ENCODE peak calls at places on chromosomes 3 and 15, in five cellular contexts. One of them, this sample, is unnamed.

GRCh38 chr15:98838387-98839259 is 169.0 kb downstream of the PGPEP1L start:
- DNase-seq in type B pancreatic cell: no peak
- DNase-seq in cardiac muscle cell: no peak
- DNase-seq in dorsolateral prefrontal cortex: no peak
- DNase-seq in PC-3: no peak
- DNase-seq in this sample: no peak

GRCh38 chr15:98900382-98900781 is 107.2 kb downstream of the PGPEP1L start:
- DNase-seq in type B pancreatic cell: no peak
- DNase-seq in cardiac muscle cell: peak
- DNase-seq in dorsolateral prefrontal cortex: no peak
- DNase-seq in PC-3: no peak
- DNase-seq in this sample: no peak

GRCh38 chr3:176219970-176220369 is 977.3 kb downstream of the TBL1XR1 start:
- DNase-seq in PC-3: no peak
- DNase-seq in dorsolateral prefrontal cortex: no peak
- DNase-seq in cardiac muscle cell: no peak
- DNase-seq in type B pancreatic cell: no peak
- DNase-seq in this sample: no peak

GRCh38 chr3:46102059-46102779 is 74.9 kb upstream of the XCR1 start:
- DNase-seq in dorsolateral prefrontal cortex: no peak
- DNase-seq in cardiac muscle cell: no peak
- DNase-seq in type B pancreatic cell: no peak
- DNase-seq in PC-3: no peak
- DNase-seq in this sample: no peak

GRCh38 chr3:101849714-101850326 is 506 bp downstream of the NFKBIZ start:
- DNase-seq in cardiac muscle cell: peak
- DNase-seq in dorsolateral prefrontal cortex: peak
- DNase-seq in type B pancreatic cell: peak
- DNase-seq in PC-3: peak
- DNase-seq in this sample: peak

GRCh38 chr3:73010158-73010557 is 13.5 kb downstream of the PPP4R2 start:
- DNase-seq in type B pancreatic cell: no peak
- DNase-seq in dorsolateral prefrontal cortex: no peak
- DNase-seq in cardiac muscle cell: no peak
- DNase-seq in PC-3: no peak
- DNase-seq in this sample: no peak

GRCh38 chr3:127408022-127408683 is 120.3 kb upstream of the PRR20G start:
- DNase-seq in dorsolateral prefrontal cortex: no peak
- DNase-seq in PC-3: no peak
- DNase-seq in type B pancreatic cell: no peak
- DNase-seq in cardiac muscle cell: no peak
- DNase-seq in this sample: no peak

GRCh38 chr3:150022406-150023238 is 51.9 kb upstream of the PFN2 start:
- DNase-seq in type B pancreatic cell: no peak
- DNase-seq in dorsolateral prefrontal cortex: no peak
- DNase-seq in cardiac muscle cell: no peak
- DNase-seq in PC-3: peak
- DNase-seq in this sample: no peak

GRCh38 chr15:31302029-31302657 is 24.5 kb upstream of the KLF13 start:
- DNase-seq in cardiac muscle cell: no peak
- DNase-seq in PC-3: no peak
- DNase-seq in dorsolateral prefrontal cortex: no peak
- DNase-seq in type B pancreatic cell: peak
- DNase-seq in this sample: no peak

GRCh38 chr15:33311312-33311971 is 675 bp downstream of the RYR3 start:
- DNase-seq in cardiac muscle cell: peak
- DNase-seq in type B pancreatic cell: no peak
- DNase-seq in PC-3: no peak
- DNase-seq in dorsolateral prefrontal cortex: no peak
- DNase-seq in this sample: no peak

GRCh38 chr3:69869643-69870042 is 129.9 kb upstream of the SAMMSON start:
- DNase-seq in PC-3: no peak
- DNase-seq in cardiac muscle cell: no peak
- DNase-seq in dorsolateral prefrontal cortex: no peak
- DNase-seq in type B pancreatic cell: no peak
- DNase-seq in this sample: no peak

GRCh38 chr15:39273805-39274411 is 307.0 kb upstream of the THBS1 start:
- DNase-seq in dorsolateral prefrontal cortex: no peak
- DNase-seq in PC-3: peak
- DNase-seq in cardiac muscle cell: no peak
- DNase-seq in type B pancreatic cell: no peak
- DNase-seq in this sample: no peak

GRCh38 chr15:40320931-40321371 is 2.5 kb upstream of the INAFM2 start:
- DNase-seq in type B pancreatic cell: no peak
- DNase-seq in dorsolateral prefrontal cortex: no peak
- DNase-seq in cardiac muscle cell: peak
- DNase-seq in PC-3: peak
- DNase-seq in this sample: no peak

GRCh38 chr3:792651-793050 is 300.2 kb upstream of the CNTN6 start:
- DNase-seq in type B pancreatic cell: no peak
- DNase-seq in cardiac muscle cell: no peak
- DNase-seq in PC-3: no peak
- DNase-seq in dorsolateral prefrontal cortex: no peak
- DNase-seq in this sample: no peak

GRCh38 chr3:124780767-124781485 is 50.7 kb downstream of the UMPS start:
- DNase-seq in cardiac muscle cell: peak
- DNase-seq in PC-3: no peak
- DNase-seq in type B pancreatic cell: no peak
- DNase-seq in dorsolateral prefrontal cortex: peak
- DNase-seq in this sample: no peak

GRCh38 chr15:67396109-67396508 is 124.8 kb upstream of the C15orf61 start:
- DNase-seq in cardiac muscle cell: no peak
- DNase-seq in dorsolateral prefrontal cortex: no peak
- DNase-seq in type B pancreatic cell: no peak
- DNase-seq in PC-3: no peak
- DNase-seq in this sample: no peak

GRCh38 chr15:78325092-78325843 is 14.9 kb upstream of the CRABP1 start:
- DNase-seq in PC-3: no peak
- DNase-seq in type B pancreatic cell: no peak
- DNase-seq in dorsolateral prefrontal cortex: no peak
- DNase-seq in cardiac muscle cell: no peak
- DNase-seq in this sample: no peak

GRCh38 chr3:141441381-141442365 is 45.2 kb upstream of the RASA2 start:
- DNase-seq in type B pancreatic cell: no peak
- DNase-seq in PC-3: peak
- DNase-seq in cardiac muscle cell: peak
- DNase-seq in dorsolateral prefrontal cortex: no peak
- DNase-seq in this sample: peak

GRCh38 chr3:111681705-111682426 is 86.7 kb upstream of the ZBED2 start:
- DNase-seq in type B pancreatic cell: no peak
- DNase-seq in cardiac muscle cell: no peak
- DNase-seq in dorsolateral prefrontal cortex: no peak
- DNase-seq in PC-3: peak
- DNase-seq in this sample: no peak

GRCh38 chr15:68616397-68616796 is 37.6 kb downstream of the CORO2B start:
- DNase-seq in cardiac muscle cell: no peak
- DNase-seq in type B pancreatic cell: no peak
- DNase-seq in PC-3: no peak
- DNase-seq in dorsolateral prefrontal cortex: no peak
- DNase-seq in this sample: no peak

GRCh38 chr3:129688310-129688895 is 81.9 kb upstream of the PLXND1 start:
- DNase-seq in PC-3: no peak
- DNase-seq in cardiac muscle cell: peak
- DNase-seq in dorsolateral prefrontal cortex: peak
- DNase-seq in type B pancreatic cell: no peak
- DNase-seq in this sample: no peak

GRCh38 chr3:46213201-46213600 is 5.1 kb upstream of the CCR1 start:
- DNase-seq in PC-3: no peak
- DNase-seq in type B pancreatic cell: no peak
- DNase-seq in cardiac muscle cell: no peak
- DNase-seq in dorsolateral prefrontal cortex: no peak
- DNase-seq in this sample: no peak

GRCh38 chr3:67655364-67656121 is 1.1 kb upstream of the SUCLG2 start:
- DNase-seq in PC-3: no peak
- DNase-seq in dorsolateral prefrontal cortex: no peak
- DNase-seq in type B pancreatic cell: no peak
- DNase-seq in cardiac muscle cell: no peak
- DNase-seq in this sample: peak

GRCh38 chr3:45145681-45146614 is at the start of gene CDCP1:
- DNase-seq in type B pancreatic cell: no peak
- DNase-seq in dorsolateral prefrontal cortex: no peak
- DNase-seq in PC-3: peak
- DNase-seq in cardiac muscle cell: no peak
- DNase-seq in this sample: no peak

GRCh38 chr3:123586966-123587365 is 2.1 kb upstream of the HACD2 start:
- DNase-seq in dorsolateral prefrontal cortex: no peak
- DNase-seq in cardiac muscle cell: peak
- DNase-seq in PC-3: no peak
- DNase-seq in type B pancreatic cell: no peak
- DNase-seq in this sample: no peak

GRCh38 chr3:155859859-155860258 is 5.6 kb upstream of the SLC33A1 start:
- DNase-seq in dorsolateral prefrontal cortex: no peak
- DNase-seq in cardiac muscle cell: no peak
- DNase-seq in type B pancreatic cell: no peak
- DNase-seq in PC-3: peak
- DNase-seq in this sample: no peak

GRCh38 chr3:105534491-105534890 is 167.8 kb downstream of the ALCAM start:
- DNase-seq in type B pancreatic cell: no peak
- DNase-seq in PC-3: no peak
- DNase-seq in cardiac muscle cell: no peak
- DNase-seq in dorsolateral prefrontal cortex: no peak
- DNase-seq in this sample: no peak

GRCh38 chr3:96813820-96814580 is 394 bp upstream of the EPHA6 start:
- DNase-seq in dorsolateral prefrontal cortex: peak
- DNase-seq in PC-3: peak
- DNase-seq in type B pancreatic cell: peak
- DNase-seq in cardiac muscle cell: peak
- DNase-seq in this sample: no peak

DNA sequence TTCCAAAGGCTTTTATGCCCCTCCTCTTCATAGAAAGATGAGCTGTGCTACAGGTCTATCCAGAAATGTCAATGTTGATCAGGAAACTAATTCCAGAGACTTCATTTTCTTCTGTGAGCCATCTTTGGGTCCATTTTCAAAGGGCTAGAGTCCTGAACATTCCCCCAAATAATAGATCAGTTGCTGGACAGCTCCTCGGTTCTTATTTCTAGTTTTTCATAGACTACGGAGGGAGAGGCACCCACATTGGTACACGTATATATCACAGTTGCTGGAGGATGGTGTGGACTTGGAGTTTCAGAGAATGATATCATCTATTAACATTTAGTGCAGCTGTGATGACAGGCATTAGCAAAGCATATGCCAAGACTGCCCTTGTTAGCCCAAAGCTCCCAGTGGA is 59.1 kb downstream of the AGBL1 start:
- DNase-seq in cardiac muscle cell: no peak
- DNase-seq in type B pancreatic cell: no peak
- DNase-seq in dorsolateral prefrontal cortex: no peak
- DNase-seq in PC-3: no peak
- DNase-seq in this sample: no peak
- TF ChIP-seq CTCF in cardiac muscle cell: no peak
- TF ChIP-seq CTCF in type B pancreatic cell: no peak
- TF ChIP-seq CTCF in dorsolateral prefrontal cortex: no peak
- TF ChIP-seq CTCF in PC-3: no peak
- TF ChIP-seq CTCF in this sample: no peak

GRCh38 chr15:75625542-75626347 is at the start of gene SNUPN:
- DNase-seq in dorsolateral prefrontal cortex: peak
- DNase-seq in type B pancreatic cell: peak
- DNase-seq in cardiac muscle cell: peak
- DNase-seq in PC-3: peak
- DNase-seq in this sample: peak
- TF ChIP-seq CTCF in dorsolateral prefrontal cortex: no peak
- TF ChIP-seq CTCF in type B pancreatic cell: no peak
- TF ChIP-seq CTCF in cardiac muscle cell: no peak
- TF ChIP-seq CTCF in PC-3: no peak
- TF ChIP-seq CTCF in this sample: no peak

GRCh38 chr3:98657429-98657828 is 64.0 kb upstream of the CPOX start:
- DNase-seq in cardiac muscle cell: peak
- DNase-seq in type B pancreatic cell: no peak
- DNase-seq in dorsolateral prefrontal cortex: no peak
- DNase-seq in PC-3: peak
- DNase-seq in this sample: no peak
- TF ChIP-seq CTCF in cardiac muscle cell: no peak
- TF ChIP-seq CTCF in type B pancreatic cell: peak
- TF ChIP-seq CTCF in dorsolateral prefrontal cortex: no peak
- TF ChIP-seq CTCF in PC-3: peak
- TF ChIP-seq CTCF in this sample: no peak

GRCh38 chr15:56432304-56432703 is 32.6 kb downstream of the MNS1 start:
- DNase-seq in dorsolateral prefrontal cortex: no peak
- DNase-seq in type B pancreatic cell: no peak
- DNase-seq in PC-3: no peak
- DNase-seq in cardiac muscle cell: no peak
- DNase-seq in this sample: no peak

GRCh38 chr15:56425276-56425675 is 39.7 kb downstream of the MNS1 start:
- DNase-seq in cardiac muscle cell: no peak
- DNase-seq in PC-3: no peak
- DNase-seq in dorsolateral prefrontal cortex: no peak
- DNase-seq in type B pancreatic cell: no peak
- DNase-seq in this sample: no peak

GRCh38 chr15:56425976-56426375 is 39.0 kb downstream of the MNS1 start:
- DNase-seq in PC-3: no peak
- DNase-seq in type B pancreatic cell: no peak
- DNase-seq in cardiac muscle cell: no peak
- DNase-seq in dorsolateral prefrontal cortex: no peak
- DNase-seq in this sample: no peak

DNA sequence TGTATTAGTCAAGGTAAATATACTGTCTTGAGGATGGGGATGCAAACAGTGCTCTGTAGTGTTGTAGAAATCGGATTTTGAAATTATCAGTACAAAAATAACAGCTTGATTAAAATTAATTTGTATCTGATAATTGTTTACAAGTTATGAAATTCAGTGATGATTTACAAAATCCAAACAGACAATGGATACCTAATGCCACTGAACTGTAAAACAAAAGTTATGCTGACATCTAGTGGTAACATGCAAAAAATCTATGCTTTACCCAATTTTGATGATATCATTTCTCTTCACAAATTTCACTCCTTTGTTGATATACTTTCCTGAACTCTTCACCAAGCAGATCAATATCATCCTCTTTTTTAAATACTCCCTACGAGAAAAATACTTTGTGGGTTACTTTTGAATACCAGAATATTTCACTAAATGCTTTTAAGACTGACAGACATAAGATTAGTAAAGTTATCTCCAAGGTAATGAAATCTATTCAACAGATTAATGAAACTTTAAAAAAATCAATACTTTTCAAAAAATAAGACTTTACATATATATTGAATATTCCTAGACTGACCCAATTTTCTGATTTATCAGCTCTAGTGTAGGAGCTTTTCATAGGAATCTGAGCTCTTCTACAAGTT is 36.0 kb downstream of the MNS1 start:
- DNase-seq in PC-3: peak
- DNase-seq in type B pancreatic cell: no peak
- DNase-seq in dorsolateral prefrontal cortex: no peak
- DNase-seq in cardiac muscle cell: peak
- DNase-seq in this sample: no peak
- TF ChIP-seq CTCF in PC-3: peak
- TF ChIP-seq CTCF in type B pancreatic cell: peak
- TF ChIP-seq CTCF in dorsolateral prefrontal cortex: peak
- TF ChIP-seq CTCF in cardiac muscle cell: peak
- TF ChIP-seq CTCF in this sample: no peak

GRCh38 chr15:50685976-50686467 is 575 bp downstream of the TRPM7 start:
- DNase-seq in dorsolateral prefrontal cortex: no peak
- DNase-seq in cardiac muscle cell: peak
- DNase-seq in PC-3: peak
- DNase-seq in type B pancreatic cell: peak
- DNase-seq in this sample: no peak
- TF ChIP-seq CTCF in dorsolateral prefrontal cortex: no peak
- TF ChIP-seq CTCF in cardiac muscle cell: no peak
- TF ChIP-seq CTCF in PC-3: no peak
- TF ChIP-seq CTCF in type B pancreatic cell: no peak
- TF ChIP-seq CTCF in this sample: no peak